ENCODE peak calls at places on chromosomes 11 and 22, in six cellular contexts. One of them, this sample, is unnamed.

GRCh38 chr11:110173775-110174644 is 80.8 kb downstream of the ZC3H12C start:
- DNase-seq in RWPE1: peak
- DNase-seq in left ventricle myocardium inferior: peak
- DNase-seq in cardiac muscle cell: peak
- DNase-seq in body of pancreas: peak
- DNase-seq in CD8-positive, alpha-beta memory T cell: peak
- DNase-seq in this sample: peak

GRCh38 chr11:63613517-63614135 is 607 bp downstream of the PLAAT3 start:
- DNase-seq in cardiac muscle cell: peak
- DNase-seq in body of pancreas: peak
- DNase-seq in CD8-positive, alpha-beta memory T cell: peak
- DNase-seq in left ventricle myocardium inferior: peak
- DNase-seq in RWPE1: no peak
- DNase-seq in this sample: peak

GRCh38 chr22:38674888-38675287 is 6.9 kb upstream of the TOMM22 start:
- DNase-seq in body of pancreas: no peak
- DNase-seq in RWPE1: no peak
- DNase-seq in CD8-positive, alpha-beta memory T cell: no peak
- DNase-seq in cardiac muscle cell: no peak
- DNase-seq in left ventricle myocardium inferior: no peak
- DNase-seq in this sample: no peak

GRCh38 chr11:65210361-65210731 is 28.6 kb downstream of the CAPN1 start:
- DNase-seq in left ventricle myocardium inferior: no peak
- DNase-seq in CD8-positive, alpha-beta memory T cell: no peak
- DNase-seq in body of pancreas: no peak
- DNase-seq in cardiac muscle cell: no peak
- DNase-seq in RWPE1: no peak
- DNase-seq in this sample: no peak

GRCh38 chr11:77636738-77637344 is 753 bp downstream of the CLNS1A start:
- DNase-seq in CD8-positive, alpha-beta memory T cell: no peak
- DNase-seq in body of pancreas: no peak
- DNase-seq in left ventricle myocardium inferior: no peak
- DNase-seq in RWPE1: no peak
- DNase-seq in cardiac muscle cell: peak
- DNase-seq in this sample: no peak

GRCh38 chr11:60376601-60377000 is 1.7 kb upstream of the MS4A7 start:
- DNase-seq in left ventricle myocardium inferior: no peak
- DNase-seq in RWPE1: no peak
- DNase-seq in CD8-positive, alpha-beta memory T cell: no peak
- DNase-seq in body of pancreas: no peak
- DNase-seq in cardiac muscle cell: no peak
- DNase-seq in this sample: no peak

GRCh38 chr11:2434506-2435255 is 9.6 kb downstream of the TRPM5 start:
- DNase-seq in left ventricle myocardium inferior: no peak
- DNase-seq in CD8-positive, alpha-beta memory T cell: no peak
- DNase-seq in RWPE1: no peak
- DNase-seq in cardiac muscle cell: no peak
- DNase-seq in body of pancreas: no peak
- DNase-seq in this sample: no peak

GRCh38 chr11:9310485-9310884 is 3.9 kb downstream of the TMEM41B start:
- DNase-seq in RWPE1: no peak
- DNase-seq in body of pancreas: no peak
- DNase-seq in left ventricle myocardium inferior: no peak
- DNase-seq in cardiac muscle cell: no peak
- DNase-seq in CD8-positive, alpha-beta memory T cell: no peak
- DNase-seq in this sample: no peak

GRCh38 chr22:43273902-43274484 is 69.2 kb downstream of the SCUBE1 start:
- DNase-seq in left ventricle myocardium inferior: no peak
- DNase-seq in body of pancreas: peak
- DNase-seq in cardiac muscle cell: peak
- DNase-seq in CD8-positive, alpha-beta memory T cell: no peak
- DNase-seq in RWPE1: peak
- DNase-seq in this sample: peak

GRCh38 chr11:107018902-107019493 is 722 bp upstream of the GUCY1A2 start:
- DNase-seq in cardiac muscle cell: peak
- DNase-seq in body of pancreas: peak
- DNase-seq in CD8-positive, alpha-beta memory T cell: no peak
- DNase-seq in left ventricle myocardium inferior: peak
- DNase-seq in RWPE1: peak
- DNase-seq in this sample: peak

GRCh38 chr22:35627267-35628041 is 10.3 kb upstream of the MB start:
- DNase-seq in left ventricle myocardium inferior: peak
- DNase-seq in RWPE1: peak
- DNase-seq in body of pancreas: peak
- DNase-seq in cardiac muscle cell: peak
- DNase-seq in CD8-positive, alpha-beta memory T cell: peak
- DNase-seq in this sample: peak

GRCh38 chr11:95703059-95703458 is 86.5 kb downstream of the FAM76B start:
- DNase-seq in body of pancreas: no peak
- DNase-seq in CD8-positive, alpha-beta memory T cell: no peak
- DNase-seq in RWPE1: no peak
- DNase-seq in left ventricle myocardium inferior: no peak
- DNase-seq in cardiac muscle cell: no peak
- DNase-seq in this sample: no peak

GRCh38 chr11:86067230-86068137 is 1.4 kb downstream of the PICALM start:
- DNase-seq in cardiac muscle cell: peak
- DNase-seq in body of pancreas: no peak
- DNase-seq in RWPE1: no peak
- DNase-seq in left ventricle myocardium inferior: no peak
- DNase-seq in CD8-positive, alpha-beta memory T cell: no peak
- DNase-seq in this sample: no peak

GRCh38 chr11:35367491-35367890 is 51.9 kb downstream of the SLC1A2 start:
- DNase-seq in RWPE1: peak
- DNase-seq in body of pancreas: no peak
- DNase-seq in cardiac muscle cell: no peak
- DNase-seq in left ventricle myocardium inferior: no peak
- DNase-seq in CD8-positive, alpha-beta memory T cell: no peak
- DNase-seq in this sample: no peak

GRCh38 chr11:130400793-130401483 is 27.5 kb downstream of the ADAMTS8 start:
- DNase-seq in body of pancreas: no peak
- DNase-seq in cardiac muscle cell: no peak
- DNase-seq in RWPE1: no peak
- DNase-seq in left ventricle myocardium inferior: no peak
- DNase-seq in CD8-positive, alpha-beta memory T cell: no peak
- DNase-seq in this sample: peak

GRCh38 chr11:127451852-127452251 is 451.3 kb upstream of the KIRREL3 start:
- DNase-seq in body of pancreas: no peak
- DNase-seq in left ventricle myocardium inferior: peak
- DNase-seq in RWPE1: no peak
- DNase-seq in CD8-positive, alpha-beta memory T cell: no peak
- DNase-seq in cardiac muscle cell: no peak
- DNase-seq in this sample: peak

GRCh38 chr11:97109078-97109477 is 719.3 kb downstream of the JRKL start:
- DNase-seq in RWPE1: no peak
- DNase-seq in CD8-positive, alpha-beta memory T cell: no peak
- DNase-seq in left ventricle myocardium inferior: no peak
- DNase-seq in cardiac muscle cell: no peak
- DNase-seq in body of pancreas: no peak
- DNase-seq in this sample: no peak

GRCh38 chr11:60947666-60948065 is 4.3 kb downstream of the SLC15A3 start:
- DNase-seq in cardiac muscle cell: no peak
- DNase-seq in left ventricle myocardium inferior: no peak
- DNase-seq in body of pancreas: no peak
- DNase-seq in CD8-positive, alpha-beta memory T cell: no peak
- DNase-seq in RWPE1: no peak
- DNase-seq in this sample: no peak

GRCh38 chr22:48880749-48881148 is 946.9 kb downstream of the BRD1 start:
- DNase-seq in CD8-positive, alpha-beta memory T cell: no peak
- DNase-seq in left ventricle myocardium inferior: no peak
- DNase-seq in cardiac muscle cell: no peak
- DNase-seq in RWPE1: no peak
- DNase-seq in body of pancreas: no peak
- DNase-seq in this sample: no peak

GRCh38 chr11:110093407-110094297 is 460 bp downstream of the ZC3H12C start:
- DNase-seq in CD8-positive, alpha-beta memory T cell: no peak
- DNase-seq in cardiac muscle cell: peak
- DNase-seq in left ventricle myocardium inferior: peak
- DNase-seq in RWPE1: peak
- DNase-seq in body of pancreas: peak
- DNase-seq in this sample: peak

GRCh38 chr22:42648368-42649260 is 578 bp downstream of the CYB5R3 start:
- DNase-seq in body of pancreas: peak
- DNase-seq in RWPE1: peak
- DNase-seq in left ventricle myocardium inferior: peak
- DNase-seq in CD8-positive, alpha-beta memory T cell: no peak
- DNase-seq in cardiac muscle cell: no peak
- DNase-seq in this sample: no peak

DNA sequence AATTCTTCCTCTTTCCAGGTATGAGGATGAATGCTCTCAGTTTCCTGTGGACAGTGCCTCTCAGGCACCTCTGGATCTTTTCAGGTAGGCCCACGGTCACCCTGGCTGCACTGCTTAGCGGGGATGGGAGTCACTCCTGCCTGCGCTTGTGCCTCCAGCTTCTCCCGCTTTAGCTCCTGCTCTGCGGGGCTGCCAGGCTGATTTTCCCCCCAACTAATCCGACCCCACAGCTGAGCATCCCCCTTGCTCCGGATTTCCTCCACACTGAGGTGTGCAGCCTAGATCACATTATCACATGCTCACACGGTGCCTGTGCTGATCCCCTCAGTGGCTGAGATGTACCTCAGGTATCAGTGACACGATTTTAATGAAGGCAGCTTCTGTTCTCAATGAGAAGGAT is 879.1 kb downstream of the OPCML start:
- DNase-seq in left ventricle myocardium inferior: no peak
- DNase-seq in body of pancreas: no peak
- DNase-seq in RWPE1: no peak
- DNase-seq in cardiac muscle cell: no peak
- DNase-seq in CD8-positive, alpha-beta memory T cell: no peak
- DNase-seq in this sample: no peak
- H3K27ac ChIP-seq in left ventricle myocardium inferior: no peak
- H3K27ac ChIP-seq in body of pancreas: no peak
- H3K27ac ChIP-seq in RWPE1: no peak
- H3K27ac ChIP-seq in cardiac muscle cell: no peak
- H3K27ac ChIP-seq in CD8-positive, alpha-beta memory T cell: no peak
- H3K27ac ChIP-seq in this sample: no peak

DNA sequence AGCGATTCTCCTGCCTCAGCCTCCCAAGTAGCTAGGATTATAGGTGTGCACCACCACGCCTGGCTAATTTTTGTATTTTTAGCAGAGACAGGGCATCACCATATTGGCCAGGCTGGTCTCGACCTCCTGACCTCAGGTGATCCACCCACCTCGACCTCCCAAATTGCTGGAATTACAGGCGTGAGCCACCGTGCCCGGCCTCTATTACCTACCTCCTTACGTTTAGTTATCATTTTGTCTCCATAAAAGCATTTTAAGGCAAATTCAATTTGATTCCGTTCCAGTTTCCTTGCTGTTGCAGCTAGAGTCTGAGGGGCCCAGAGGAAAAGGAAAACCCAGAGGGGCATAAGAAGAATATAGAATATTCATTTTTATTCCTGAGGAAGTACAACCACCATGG is 628 bp upstream of the DDX10 start:
- DNase-seq in CD8-positive, alpha-beta memory T cell: no peak
- DNase-seq in body of pancreas: no peak
- DNase-seq in left ventricle myocardium inferior: no peak
- DNase-seq in RWPE1: no peak
- DNase-seq in cardiac muscle cell: no peak
- DNase-seq in this sample: no peak
- H3K27ac ChIP-seq in CD8-positive, alpha-beta memory T cell: peak
- H3K27ac ChIP-seq in body of pancreas: peak
- H3K27ac ChIP-seq in left ventricle myocardium inferior: peak
- H3K27ac ChIP-seq in RWPE1: no peak
- H3K27ac ChIP-seq in cardiac muscle cell: peak
- H3K27ac ChIP-seq in this sample: peak

GRCh38 chr22:31291403-31291715 is 929 bp downstream of the PIK3IP1 start:
- DNase-seq in body of pancreas: no peak
- DNase-seq in left ventricle myocardium inferior: no peak
- DNase-seq in RWPE1: no peak
- DNase-seq in cardiac muscle cell: no peak
- DNase-seq in CD8-positive, alpha-beta memory T cell: no peak
- DNase-seq in this sample: no peak

GRCh38 chr22:31291716-31292644 is at the start of gene PIK3IP1:
- DNase-seq in RWPE1: peak
- DNase-seq in cardiac muscle cell: peak
- DNase-seq in body of pancreas: peak
- DNase-seq in left ventricle myocardium inferior: peak
- DNase-seq in CD8-positive, alpha-beta memory T cell: peak
- DNase-seq in this sample: peak

GRCh38 chr22:31295413-31295812 is 3.1 kb upstream of the PIK3IP1 start:
- DNase-seq in body of pancreas: no peak
- DNase-seq in CD8-positive, alpha-beta memory T cell: no peak
- DNase-seq in left ventricle myocardium inferior: no peak
- DNase-seq in cardiac muscle cell: no peak
- DNase-seq in RWPE1: no peak
- DNase-seq in this sample: no peak

GRCh38 chr22:31296258-31296657 is 4.0 kb upstream of the PIK3IP1 start:
- DNase-seq in left ventricle myocardium inferior: no peak
- DNase-seq in body of pancreas: no peak
- DNase-seq in CD8-positive, alpha-beta memory T cell: no peak
- DNase-seq in RWPE1: no peak
- DNase-seq in cardiac muscle cell: no peak
- DNase-seq in this sample: no peak

GRCh38 chr22:31295831-31296230 is 3.5 kb upstream of the PIK3IP1 start:
- DNase-seq in body of pancreas: no peak
- DNase-seq in left ventricle myocardium inferior: no peak
- DNase-seq in cardiac muscle cell: no peak
- DNase-seq in CD8-positive, alpha-beta memory T cell: no peak
- DNase-seq in RWPE1: no peak
- DNase-seq in this sample: no peak
- H3K27ac ChIP-seq in body of pancreas: peak
- H3K27ac ChIP-seq in left ventricle myocardium inferior: peak
- H3K27ac ChIP-seq in cardiac muscle cell: peak
- H3K27ac ChIP-seq in CD8-positive, alpha-beta memory T cell: no peak
- H3K27ac ChIP-seq in RWPE1: no peak
- H3K27ac ChIP-seq in this sample: peak

DNA sequence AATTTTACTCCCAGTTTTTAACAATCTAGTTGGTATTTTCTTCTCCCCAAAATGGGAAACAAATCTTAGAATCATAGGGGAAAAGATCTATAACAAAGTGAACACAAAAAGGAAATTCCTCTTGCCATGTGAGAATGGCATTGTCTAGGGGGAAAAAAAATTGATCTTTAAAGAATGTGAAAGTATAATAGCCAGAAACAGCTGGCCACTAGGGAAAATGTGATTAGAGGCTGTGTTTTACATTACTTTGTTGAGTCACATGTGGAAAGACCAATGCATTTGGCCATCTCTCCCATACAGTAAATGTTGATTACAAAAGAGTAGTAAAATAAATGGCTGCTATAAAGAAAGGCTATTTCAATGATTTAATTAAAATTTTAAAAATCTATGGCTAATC is 30.7 kb downstream of the CHEK2 start:
- DNase-seq in left ventricle myocardium inferior: no peak
- DNase-seq in cardiac muscle cell: no peak
- DNase-seq in RWPE1: no peak
- DNase-seq in body of pancreas: no peak
- DNase-seq in CD8-positive, alpha-beta memory T cell: no peak
- DNase-seq in this sample: no peak
- H3K27ac ChIP-seq in left ventricle myocardium inferior: peak
- H3K27ac ChIP-seq in cardiac muscle cell: no peak
- H3K27ac ChIP-seq in RWPE1: no peak
- H3K27ac ChIP-seq in body of pancreas: no peak
- H3K27ac ChIP-seq in CD8-positive, alpha-beta memory T cell: no peak
- H3K27ac ChIP-seq in this sample: peak

This sample was measured in heart left ventricle.